ENCODE peak calls at places on chromosomes 1 and 21, in ten cellular contexts. H, F, M, A, V, Q, C, J, T and R are unnamed samples.
A peak's percentile ranks its signal among the peaks of the same experiment; 100 is the strongest.

GRCh38 chr1:23567996-23568607 is 8.8 kb upstream of the ID3 start:
- DNase-seq in Q (no peak), H (no peak), M (no peak), T (no peak), J (no peak), V (no peak), F (no peak), A (no peak), C (no peak), R (no peak)

GRCh38 chr1:90558126-90558525 is 159.0 kb downstream of the BARHL2 start:
- DNase-seq in C (no peak), M (no peak), V (no peak), A (no peak), Q (no peak), T (no peak), H (no peak), F (no peak), J (no peak), R (no peak)

GRCh38 chr1:156868341-156868740 is 7.7 kb downstream of the NTRK1 start:
- DNase-seq in Q (no peak), F (no peak), V (no peak), T (no peak), C (no peak), J (no peak), A (no peak), M (no peak), H (no peak), R (no peak)

GRCh38 chr1:34761776-34762307 is 2.3 kb downstream of the GJB4 start:
- DNase-seq in J (no peak), A (no peak), Q (no peak), C (no peak), M (no peak), F (no peak), H (no peak), V (no peak), T (no peak), R (no peak)

GRCh38 chr1:3472906-3473305 is 18.4 kb downstream of the ARHGEF16 start:
- DNase-seq in J (no peak), F (no peak), V (no peak), T (no peak), M (no peak), Q (no peak), C (no peak), A (no peak), H (no peak), R (no peak)

GRCh38 chr1:172940170-172940855 is 110.4 kb downstream of the TNFSF18 start:
- DNase-seq in V (no peak), J (no peak), A (no peak), T (no peak), F (peak; percentile 84), H (no peak), M (peak; percentile 67), Q (no peak), C (no peak), R (peak; percentile 76)

GRCh38 chr1:213829806-213830205 is 158.0 kb upstream of the PROX1 start:
- DNase-seq in A (no peak), Q (no peak), J (no peak), V (no peak), F (no peak), H (peak; percentile 1), C (no peak), M (no peak), T (no peak), R (no peak)

GRCh38 chr1:110210604-110211502 is 739 bp downstream of the KCNC4 start:
- DNase-seq in Q (no peak), V (peak; percentile 31), F (no peak), M (peak; percentile 35), A (peak; percentile 33), C (peak; percentile 59), H (peak; percentile 72), J (peak; percentile 75), T (peak; percentile 55), R (no peak)

GRCh38 chr1:29706936-29707335 is 470.6 kb downstream of the PTPRU start:
- DNase-seq in V (no peak), F (no peak), H (peak; percentile 33), C (peak; percentile 4), Q (no peak), T (no peak), M (peak; percentile 72), J (peak; percentile 79), A (no peak), R (no peak)

GRCh38 chr21:38277501-38278111 is 20.8 kb downstream of the KCNJ15 start:
- DNase-seq in V (no peak), A (no peak), Q (peak; percentile 98), M (peak; percentile 95), H (no peak), J (no peak), C (no peak), T (no peak), F (peak; percentile 97), R (peak; percentile 99)

GRCh38 chr1:6574025-6574620 is 5.7 kb upstream of the ZBTB48 start:
- DNase-seq in M (no peak), C (no peak), Q (no peak), J (no peak), H (peak; percentile 6), F (no peak), T (no peak), A (no peak), V (no peak), R (no peak)

GRCh38 chr1:206770531-206771352 is at the start of gene IL19:
- DNase-seq in F (no peak), M (peak; percentile 63), A (no peak), J (no peak), T (peak; percentile 30), C (no peak), Q (no peak), V (no peak), H (no peak), R (no peak)

GRCh38 chr1:156118175-156118868 is 3.8 kb downstream of the LMNA start:
- DNase-seq in V (no peak), C (no peak), J (no peak), T (no peak), Q (no peak), F (no peak), H (no peak), M (no peak), A (no peak), R (no peak)

GRCh38 chr1:30373471-30374399 is 349.6 kb downstream of the MATN1 start:
- DNase-seq in Q (no peak), F (no peak), C (no peak), J (peak; percentile 62), V (no peak), A (no peak), M (no peak), H (no peak), T (no peak), R (no peak)

GRCh38 chr1:92804721-92805169 is 19.8 kb upstream of the EVI5 start:
- DNase-seq in C (no peak), F (peak; percentile 99), H (no peak), Q (peak; percentile 84), J (no peak), T (no peak), V (no peak), M (peak; percentile 99), A (no peak), R (peak; percentile 97)

GRCh38 chr21:35198004-35198403 is 148.9 kb upstream of the RUNX1 start:
- DNase-seq in Q (peak; percentile 94), F (peak; percentile 75), V (no peak), T (no peak), C (no peak), H (no peak), M (peak; percentile 87), A (no peak), J (no peak), R (peak; percentile 96)

GRCh38 chr21:18147678-18148077 is 97.0 kb upstream of the CHODL start:
- DNase-seq in T (no peak), H (no peak), J (no peak), C (no peak), M (peak; percentile 5), F (no peak), V (no peak), Q (no peak), A (no peak), R (no peak)